ENCODE peak calls at places on chromosomes 16 and 17, in four cellular contexts. Z, H, G and F are unnamed samples.

GRCh38 chr17:57313276-57313835 is 57.0 kb downstream of the MSI2 start:
- DNase-seq in Z (no peak), H (no peak), G (no peak), F (no peak)

GRCh38 chr17:76444518-76445311 is 8.2 kb downstream of the UBE2O start:
- DNase-seq in Z (peak), H (no peak), G (peak), F (peak)

GRCh38 chr17:56629450-56630187 is 36.1 kb downstream of the NOG start:
- DNase-seq in Z (peak), H (no peak), G (peak), F (peak)

GRCh38 chr16:81618661-81619060 is 160.4 kb upstream of the PLCG2 start:
- DNase-seq in Z (no peak), H (no peak), G (no peak), F (no peak)

GRCh38 chr16:78925071-78925714 is 675.3 kb downstream of the MAF start:
- DNase-seq in Z (no peak), H (no peak), G (no peak), F (peak)

GRCh38 chr17:8825802-8826201 is 26.6 kb upstream of the MFSD6L start:
- DNase-seq in Z (no peak), H (no peak), G (no peak), F (no peak)

GRCh38 chr17:40598928-40599627 is 33.8 kb upstream of the CCR7 start:
- DNase-seq in Z (no peak), H (no peak), G (no peak), F (no peak)

GRCh38 chr17:52157161-52157560 is 1.4 kb downstream of the CA10 start:
- DNase-seq in Z (no peak), H (no peak), G (no peak), F (no peak)

GRCh38 chr17:58527949-58528348 is 13.5 kb upstream of the MTMR4 start:
- DNase-seq in Z (peak), H (no peak), G (peak), F (peak)